ENCODE peak calls at places on chromosomes 1 and 21, in seven cellular contexts. U, X, G, E, M, N and O are unnamed samples.

GRCh38 chr1:38134294-38134755 is 87.7 kb upstream of the POU3F1 start:
- DNase-seq in X (no peak), N (no peak), G (no peak), M (no peak), E (no peak), U (no peak), O (no peak)

GRCh38 chr1:74693473-74693872 is 19.9 kb upstream of the ERICH3 start:
- DNase-seq in G (peak), M (no peak), N (no peak), E (peak), U (no peak), X (peak), O (peak)

GRCh38 chr1:7680791-7681165 is 90.3 kb upstream of the VAMP3 start:
- DNase-seq in M (no peak), G (no peak), N (no peak), U (no peak), X (no peak), E (no peak), O (no peak)

GRCh38 chr1:228226956-228227791 is 19.3 kb downstream of the OBSCN start:
- DNase-seq in E (peak), N (peak), G (peak), U (no peak), M (no peak), X (peak), O (no peak)

GRCh38 chr1:89545264-89546038 is 20.8 kb downstream of the LRRC8B start:
- DNase-seq in N (no peak), M (no peak), E (peak), X (peak), U (peak), G (peak), O (no peak)

GRCh38 chr1:1305300-1306069 is 2.2 kb downstream of the ACAP3 start:
- DNase-seq in G (peak), X (peak), U (peak), M (no peak), N (peak), E (peak), O (peak)

GRCh38 chr1:6770727-6771567 is 14.3 kb upstream of the CAMTA1 start:
- DNase-seq in M (peak), X (peak), G (peak), U (no peak), E (no peak), N (no peak), O (peak)

GRCh38 chr21:37166733-37167132 is 93.7 kb downstream of the TTC3 start:
- DNase-seq in X (no peak), G (no peak), N (peak), U (peak), E (peak), M (no peak), O (peak)

GRCh38 chr1:104923075-104923474 is 1173.4 kb downstream of the AMY1C start:
- DNase-seq in N (no peak), M (no peak), E (no peak), U (no peak), X (no peak), G (no peak), O (no peak)

GRCh38 chr1:85628791-85629531 is 48.4 kb downstream of the CCN1 start:
- DNase-seq in E (peak), X (peak), U (no peak), G (peak), M (no peak), N (peak), O (peak)

GRCh38 chr1:98045211-98046030 is 124.6 kb upstream of the DPYD start:
- DNase-seq in U (no peak), N (no peak), G (peak), E (peak), M (no peak), X (peak), O (no peak)

GRCh38 chr21:30305136-30305535 is 15.0 kb downstream of the KRTAP26-1 start:
- DNase-seq in M (no peak), X (no peak), G (no peak), U (no peak), N (no peak), E (no peak), O (no peak)

GRCh38 chr1:95640746-95641145 is 406.7 kb downstream of the RWDD3 start:
- DNase-seq in M (no peak), X (no peak), E (peak), G (peak), N (no peak), U (no peak), O (no peak)